ENCODE peak calls at places on chromosome 2, in seven cellular contexts. T is endothelial cell of umbilical vein, C is stomach, D is H1, E is K562, H is HCT116, N is upper lobe of left lung. K is an unnamed sample.

GRCh38 chr2:27655155-27655951 is 8.1 kb downstream of the SUPT7L start:
- DNase-seq in T (peak; percentile 8), C (no peak), D (no peak), E (no peak), H (no peak), N (no peak), K (no peak)

GRCh38 chr2:32946314-32947075 is at the start of gene LTBP1:
- DNase-seq in T (peak; percentile 77), C (peak; percentile 69), D (no peak), E (peak; percentile 74), H (peak; percentile 45), N (peak; percentile 61), K (peak; percentile 59)

GRCh38 chr2:86414996-86415395 is 26.2 kb upstream of the KDM3A start:
- DNase-seq in T (no peak), C (no peak), D (no peak), E (no peak), H (no peak), N (no peak), K (no peak)

GRCh38 chr2:3185910-3186309 is 191.7 kb downstream of the EIPR1 start:
- DNase-seq in T (no peak), C (no peak), D (no peak), E (no peak), H (no peak), N (no peak), K (no peak)

GRCh38 chr2:99608861-99609260 is 119.0 kb upstream of the REV1 start:
- DNase-seq in T (no peak), C (no peak), D (no peak), E (no peak), H (no peak), N (no peak), K (no peak)

GRCh38 chr2:44268259-44268649 is 7.0 kb upstream of the SLC3A1 start:
- DNase-seq in T (no peak), C (no peak), D (no peak), E (no peak), H (no peak), N (no peak), K (no peak)

GRCh38 chr2:217484046-217484445 is 518.7 kb downstream of the TNS1 start:
- DNase-seq in T (no peak), C (no peak), D (no peak), E (no peak), H (no peak), N (no peak), K (no peak)

GRCh38 chr2:76930076-76930734 is 592.0 kb downstream of the LRRTM4 start:
- DNase-seq in T (no peak), C (no peak), D (no peak), E (no peak), H (no peak), N (no peak), K (no peak)

GRCh38 chr2:60413069-60413818 is 140.2 kb downstream of the BCL11A start:
- DNase-seq in T (no peak), C (no peak), D (no peak), E (no peak), H (no peak), N (no peak), K (no peak)

GRCh38 chr2:236402016-236402784 is 138.0 kb upstream of the ASB18 start:
- DNase-seq in T (no peak), C (no peak), D (no peak), E (no peak), H (no peak), N (no peak), K (no peak)

GRCh38 chr2:196473617-196474016 is 165.9 kb upstream of the CCDC150 start:
- DNase-seq in T (no peak), C (no peak), D (no peak), E (no peak), H (no peak), N (no peak), K (no peak)

GRCh38 chr2:241859017-241859435 is 332 bp upstream of the PDCD1 start:
- DNase-seq in T (no peak), C (no peak), D (no peak), E (peak; percentile 70), H (no peak), N (no peak), K (no peak)

DNA sequence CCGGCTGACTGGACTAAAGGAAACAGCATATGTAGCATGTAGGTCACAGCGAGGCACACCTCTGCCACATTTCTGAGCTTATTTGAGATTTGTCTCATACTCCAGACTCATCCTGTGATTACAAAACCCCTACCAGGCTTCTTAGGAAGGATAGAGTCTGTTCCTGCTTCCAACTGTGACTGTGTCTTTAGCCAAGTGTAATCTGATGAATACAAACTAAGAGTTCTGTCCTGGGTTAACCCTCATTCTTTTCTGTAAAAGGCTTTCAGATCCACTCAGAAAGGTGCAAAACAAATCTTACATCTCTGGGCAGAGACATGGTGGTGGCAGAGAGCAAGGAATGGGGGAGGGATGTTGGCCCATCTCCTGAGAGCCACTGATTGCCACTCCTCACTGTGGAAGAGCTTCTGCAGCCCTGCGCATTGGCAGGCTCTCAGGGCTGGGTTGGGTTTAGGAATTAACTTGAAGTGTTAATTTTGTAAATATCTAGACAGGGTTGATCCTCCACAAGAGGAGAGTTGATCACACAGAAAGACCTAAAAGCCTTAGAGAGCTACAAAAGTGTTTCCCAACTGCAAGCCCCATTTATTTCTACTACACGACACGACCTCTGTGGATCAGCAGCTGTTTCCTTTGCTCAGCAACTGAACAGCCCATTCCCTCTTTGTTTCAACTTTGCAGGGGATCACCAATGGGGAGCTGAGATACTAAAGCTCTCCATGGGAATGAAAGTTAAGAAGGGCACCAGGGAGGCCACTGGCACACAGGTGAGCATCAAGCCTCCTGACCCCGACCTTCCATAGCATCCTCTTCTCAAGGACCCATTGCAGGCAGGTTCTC is 23.7 kb upstream of the SPTBN1 start:
- DNase-seq in T (peak; percentile 46), C (no peak), D (no peak), E (no peak), H (no peak), N (peak; percentile 56), K (no peak)
- TF ChIP-seq POLR2AphosphoS5 in T (no peak), C (no peak), D (no peak), E (no peak), H (no peak), N (no peak), K (no peak)

DNA sequence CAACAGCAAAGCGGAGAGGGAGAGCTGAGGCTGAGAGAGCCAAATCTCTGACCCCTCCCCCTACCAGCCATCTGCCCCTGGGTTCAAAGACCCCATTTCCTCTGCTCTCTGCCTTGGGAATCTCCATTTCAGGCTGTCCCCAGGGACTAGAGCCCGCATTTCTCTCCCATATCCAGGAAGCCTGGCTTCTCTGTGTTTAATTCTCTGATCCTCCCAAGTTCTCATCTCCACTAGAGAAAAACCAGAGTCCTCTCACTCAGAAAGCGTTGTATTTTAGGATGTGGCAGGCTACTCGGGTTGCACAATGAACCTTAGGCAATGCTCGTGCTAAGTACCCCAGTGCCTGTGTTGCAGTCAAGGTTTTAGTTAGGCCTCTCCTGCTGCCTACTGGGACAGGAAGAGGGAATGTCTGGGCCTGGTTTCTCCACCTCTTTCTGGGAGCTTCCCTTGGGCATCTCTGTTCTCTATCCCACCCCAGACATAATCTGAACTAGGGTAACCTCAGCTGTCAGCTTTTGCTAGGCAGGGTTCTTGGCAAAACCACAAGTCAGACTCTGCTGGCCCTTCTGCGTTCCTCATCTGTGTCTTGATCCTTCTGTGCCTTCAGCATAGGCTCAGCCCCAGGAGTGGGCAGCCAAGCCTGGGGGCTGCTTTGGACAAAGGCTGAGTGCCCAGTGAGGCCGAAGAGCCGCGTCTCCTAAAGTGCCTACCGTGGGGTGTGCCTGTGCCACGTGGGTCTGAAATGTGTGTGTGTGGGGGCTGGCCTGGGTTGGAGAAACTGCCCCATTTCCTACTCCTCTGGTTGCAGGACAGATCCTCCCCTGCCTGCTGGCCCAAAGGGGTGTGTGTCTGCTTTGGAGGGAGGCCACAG is 96.8 kb downstream of the STPG4 start:
- DNase-seq in T (no peak), C (no peak), D (no peak), E (no peak), H (no peak), N (peak; percentile 74), K (no peak)
- TF ChIP-seq POLR2AphosphoS5 in T (no peak), C (peak; percentile 66), D (no peak), E (no peak), H (no peak), N (peak; percentile 38), K (peak; percentile 41)

GRCh38 chr2:148812306-148812705 is 62.7 kb upstream of the KIF5C start:
- DNase-seq in T (peak; percentile 67), C (no peak), D (no peak), E (no peak), H (no peak), N (no peak), K (no peak)
- TF ChIP-seq POLR2AphosphoS5 in T (no peak), C (no peak), D (no peak), E (no peak), H (no peak), N (no peak), K (no peak)

GRCh38 chr2:121087117-121087516 is 197.9 kb downstream of the TFCP2L1 start:
- DNase-seq in T (no peak), C (no peak), D (no peak), E (no peak), H (no peak), N (no peak), K (no peak)
- TF ChIP-seq POLR2AphosphoS5 in T (no peak), C (no peak), D (no peak), E (no peak), H (no peak), N (no peak), K (no peak)

GRCh38 chr2:56757884-56758545 is 574.2 kb downstream of the CCDC85A start:
- DNase-seq in T (no peak), C (no peak), D (no peak), E (no peak), H (no peak), N (no peak), K (no peak)

GRCh38 chr2:56749152-56749752 is 565.5 kb downstream of the CCDC85A start:
- DNase-seq in T (peak; percentile 55), C (no peak), D (no peak), E (no peak), H (peak; percentile 21), N (no peak), K (no peak)

GRCh38 chr2:56754627-56755026 is 570.8 kb downstream of the CCDC85A start:
- DNase-seq in T (no peak), C (no peak), D (no peak), E (no peak), H (no peak), N (no peak), K (no peak)

GRCh38 chr2:56753182-56753581 is 569.4 kb downstream of the CCDC85A start:
- DNase-seq in T (no peak), C (no peak), D (no peak), E (no peak), H (no peak), N (no peak), K (no peak)

DNA sequence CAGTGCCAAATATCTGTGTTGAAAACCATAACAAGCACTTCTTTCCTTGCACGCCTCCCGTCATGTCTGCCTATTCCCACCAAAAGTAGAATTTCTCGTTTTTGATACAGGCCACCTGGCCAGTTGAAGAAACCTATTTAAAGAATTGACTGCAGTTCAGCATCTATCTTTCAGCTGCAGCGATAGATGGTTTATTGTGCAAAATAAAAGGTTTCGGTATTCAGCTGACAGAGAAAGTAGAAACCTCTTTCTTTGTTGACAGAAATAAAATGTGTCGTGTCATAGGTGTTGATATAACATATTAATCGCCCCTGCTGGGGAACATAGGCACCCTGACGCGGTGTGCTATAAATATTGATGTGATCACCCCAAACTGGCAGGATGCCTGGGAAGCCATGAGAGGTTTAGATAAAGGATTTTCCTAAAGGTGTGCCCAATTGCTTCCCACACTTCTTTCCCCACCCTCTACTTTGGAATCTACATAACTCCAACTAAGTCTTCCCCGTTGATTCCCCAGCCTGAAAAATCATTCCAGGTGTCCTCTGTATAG is 570.4 kb downstream of the CCDC85A start:
- DNase-seq in T (no peak), C (no peak), D (no peak), E (no peak), H (no peak), N (no peak), K (no peak)
- TF ChIP-seq POLR2AphosphoS5 in T (no peak), C (no peak), D (no peak), E (no peak), H (no peak), N (no peak), K (no peak)

GRCh38 chr2:238974510-238975166 is 126.8 kb downstream of the TWIST2 start:
- DNase-seq in T (peak; percentile 93), C (no peak), D (peak; percentile 23), E (no peak), H (peak; percentile 22), N (no peak), K (no peak)
- TF ChIP-seq POLR2AphosphoS5 in T (no peak), C (no peak), D (no peak), E (no peak), H (no peak), N (no peak), K (no peak)

K was measured in breast epithelium.